ENCODE peak calls at places on chromosomes 7 and 10, in eight cellular contexts. S is HL-60; I is effector memory CD8-positive, alpha-beta T cell; C is ascending aorta; L is ACHN; U is GF-D8; J is EL; D is EH. H is an unnamed sample.

GRCh38 chr10:35821339-35821911 is 179.3 kb upstream of the FZD8 start:
- DNase-seq in S (no peak), I (no peak), C (no peak), L (no peak), U (no peak), J (no peak), D (peak), H (no peak)

GRCh38 chr10:80100861-80101695 is 22.6 kb downstream of the TMEM254 start:
- DNase-seq in S (no peak), I (no peak), C (no peak), L (no peak), U (no peak), J (no peak), D (no peak), H (no peak)

GRCh38 chr7:7795736-7796135 is 77.3 kb upstream of the RPA3 start:
- DNase-seq in S (no peak), I (no peak), C (no peak), L (no peak), U (no peak), J (peak), D (peak), H (no peak)

GRCh38 chr7:24727165-24728120 is 29.8 kb downstream of the GSDME start:
- DNase-seq in S (no peak), I (no peak), C (no peak), L (no peak), U (peak), J (no peak), D (no peak), H (no peak)

GRCh38 chr7:87148332-87148955 is 3.8 kb upstream of the DMTF1 start:
- DNase-seq in S (no peak), I (no peak), C (no peak), L (peak), U (peak), J (peak), D (peak), H (no peak)

GRCh38 chr7:148978091-148978490 is 50.2 kb downstream of the PDIA4 start:
- DNase-seq in S (no peak), I (no peak), C (no peak), L (no peak), U (no peak), J (no peak), D (no peak), H (no peak)

GRCh38 chr10:129593953-129594352 is 126.9 kb downstream of the MGMT start:
- DNase-seq in S (no peak), I (no peak), C (no peak), L (no peak), U (no peak), J (no peak), D (no peak), H (no peak)

GRCh38 chr10:48531486-48531885 is 73.4 kb downstream of the ARHGAP22 start:
- DNase-seq in S (no peak), I (no peak), C (no peak), L (no peak), U (no peak), J (peak), D (peak), H (no peak)

GRCh38 chr10:71729023-71729649 is 9.6 kb upstream of the C10orf105 start:
- DNase-seq in S (peak), I (no peak), C (no peak), L (no peak), U (peak), J (peak), D (peak), H (no peak)

GRCh38 chr10:129467346-129468119 is 492 bp downstream of the MGMT start:
- DNase-seq in S (no peak), I (no peak), C (no peak), L (peak), U (no peak), J (peak), D (peak), H (no peak)

GRCh38 chr10:70191906-70192305 is 21.6 kb upstream of the SAR1A start:
- DNase-seq in S (peak), I (no peak), C (no peak), L (peak), U (peak), J (peak), D (peak), H (no peak)

GRCh38 chr7:78864339-78864738 is 589.1 kb downstream of the MAGI2 start:
- DNase-seq in S (no peak), I (no peak), C (no peak), L (no peak), U (no peak), J (no peak), D (no peak), H (no peak)

GRCh38 chr7:40899151-40899550 is 764.3 kb downstream of the SUGCT start:
- DNase-seq in S (no peak), I (no peak), C (no peak), L (no peak), U (no peak), J (peak), D (peak), H (no peak)

GRCh38 chr7:3950249-3950648 is 649.2 kb downstream of the SDK1 start:
- DNase-seq in S (no peak), I (no peak), C (no peak), L (no peak), U (no peak), J (no peak), D (no peak), H (no peak)